ENCODE peak calls at places on chromosomes 12 and 14, in ten cellular contexts. One of them, this sample, is unnamed.

GRCh38 chr14:29016050-29016900 is 249.7 kb downstream of the FOXG1 start:
- DNase-seq in HFFc6: peak; percentile 16
- DNase-seq in SK-N-SH: peak; percentile 7
- DNase-seq in cerebellar cortex: peak; percentile 2
- DNase-seq in fibroblast of pulmonary artery: peak; percentile 68
- DNase-seq in T-helper 17 cell: no peak
- DNase-seq in activated CD8-positive, alpha-beta T cell treated with anti-CD3 and anti-CD28 coated beads, Interleukin-2, amount 10 ng/mL, durations not matched to agents 7 days and 5 days: peak; percentile 22
- DNase-seq in GM06990: peak; percentile 16
- DNase-seq in adrenal gland: no peak
- DNase-seq in activated T-cell treated with anti-CD3 and anti-CD28 coated beads, Interleukin-2, amount 50 U/mL, for 1 hour: no peak
- DNase-seq in this sample: peak; percentile 9

GRCh38 chr14:101507306-101508150 is 53.8 kb upstream of the DIO3 start:
- DNase-seq in T-helper 17 cell: peak; percentile 1
- DNase-seq in GM06990: no peak
- DNase-seq in adrenal gland: no peak
- DNase-seq in activated CD8-positive, alpha-beta T cell treated with anti-CD3 and anti-CD28 coated beads, Interleukin-2, amount 10 ng/mL, durations not matched to agents 7 days and 5 days: no peak
- DNase-seq in cerebellar cortex: no peak
- DNase-seq in SK-N-SH: no peak
- DNase-seq in HFFc6: no peak
- DNase-seq in fibroblast of pulmonary artery: no peak
- DNase-seq in activated T-cell treated with anti-CD3 and anti-CD28 coated beads, Interleukin-2, amount 50 U/mL, for 1 hour: no peak
- DNase-seq in this sample: no peak

GRCh38 chr12:63805704-63806672 is 26.3 kb downstream of the RXYLT1 start:
- DNase-seq in activated T-cell treated with anti-CD3 and anti-CD28 coated beads, Interleukin-2, amount 50 U/mL, for 1 hour: no peak
- DNase-seq in fibroblast of pulmonary artery: no peak
- DNase-seq in cerebellar cortex: no peak
- DNase-seq in T-helper 17 cell: no peak
- DNase-seq in SK-N-SH: no peak
- DNase-seq in GM06990: no peak
- DNase-seq in activated CD8-positive, alpha-beta T cell treated with anti-CD3 and anti-CD28 coated beads, Interleukin-2, amount 10 ng/mL, durations not matched to agents 7 days and 5 days: no peak
- DNase-seq in adrenal gland: no peak
- DNase-seq in HFFc6: no peak
- DNase-seq in this sample: no peak

GRCh38 chr12:41680155-41680554 is 464.5 kb downstream of the GXYLT1 start:
- DNase-seq in activated T-cell treated with anti-CD3 and anti-CD28 coated beads, Interleukin-2, amount 50 U/mL, for 1 hour: no peak
- DNase-seq in adrenal gland: no peak
- DNase-seq in HFFc6: no peak
- DNase-seq in cerebellar cortex: no peak
- DNase-seq in T-helper 17 cell: no peak
- DNase-seq in SK-N-SH: peak; percentile 5
- DNase-seq in GM06990: no peak
- DNase-seq in fibroblast of pulmonary artery: no peak
- DNase-seq in activated CD8-positive, alpha-beta T cell treated with anti-CD3 and anti-CD28 coated beads, Interleukin-2, amount 10 ng/mL, durations not matched to agents 7 days and 5 days: no peak
- DNase-seq in this sample: no peak

GRCh38 chr14:102749393-102749792 is 27.9 kb upstream of the TRAF3 start:
- DNase-seq in activated T-cell treated with anti-CD3 and anti-CD28 coated beads, Interleukin-2, amount 50 U/mL, for 1 hour: no peak
- DNase-seq in fibroblast of pulmonary artery: no peak
- DNase-seq in adrenal gland: no peak
- DNase-seq in HFFc6: no peak
- DNase-seq in GM06990: no peak
- DNase-seq in cerebellar cortex: no peak
- DNase-seq in activated CD8-positive, alpha-beta T cell treated with anti-CD3 and anti-CD28 coated beads, Interleukin-2, amount 10 ng/mL, durations not matched to agents 7 days and 5 days: no peak
- DNase-seq in SK-N-SH: no peak
- DNase-seq in T-helper 17 cell: no peak
- DNase-seq in this sample: no peak

GRCh38 chr12:132451836-132452195 is 38.1 kb upstream of the FBRSL1 start:
- DNase-seq in HFFc6: no peak
- DNase-seq in GM06990: no peak
- DNase-seq in adrenal gland: no peak
- DNase-seq in activated T-cell treated with anti-CD3 and anti-CD28 coated beads, Interleukin-2, amount 50 U/mL, for 1 hour: no peak
- DNase-seq in cerebellar cortex: no peak
- DNase-seq in activated CD8-positive, alpha-beta T cell treated with anti-CD3 and anti-CD28 coated beads, Interleukin-2, amount 10 ng/mL, durations not matched to agents 7 days and 5 days: no peak
- DNase-seq in fibroblast of pulmonary artery: no peak
- DNase-seq in SK-N-SH: no peak
- DNase-seq in T-helper 17 cell: no peak
- DNase-seq in this sample: no peak

GRCh38 chr12:110933326-110933974 is 13.1 kb upstream of the MYL2 start:
- DNase-seq in cerebellar cortex: no peak
- DNase-seq in HFFc6: no peak
- DNase-seq in T-helper 17 cell: no peak
- DNase-seq in activated T-cell treated with anti-CD3 and anti-CD28 coated beads, Interleukin-2, amount 50 U/mL, for 1 hour: no peak
- DNase-seq in activated CD8-positive, alpha-beta T cell treated with anti-CD3 and anti-CD28 coated beads, Interleukin-2, amount 10 ng/mL, durations not matched to agents 7 days and 5 days: no peak
- DNase-seq in fibroblast of pulmonary artery: no peak
- DNase-seq in adrenal gland: no peak
- DNase-seq in SK-N-SH: no peak
- DNase-seq in GM06990: no peak
- DNase-seq in this sample: no peak

GRCh38 chr12:84701041-84701440 is 211.6 kb downstream of the SLC6A15 start:
- DNase-seq in activated T-cell treated with anti-CD3 and anti-CD28 coated beads, Interleukin-2, amount 50 U/mL, for 1 hour: no peak
- DNase-seq in HFFc6: no peak
- DNase-seq in T-helper 17 cell: no peak
- DNase-seq in SK-N-SH: no peak
- DNase-seq in activated CD8-positive, alpha-beta T cell treated with anti-CD3 and anti-CD28 coated beads, Interleukin-2, amount 10 ng/mL, durations not matched to agents 7 days and 5 days: no peak
- DNase-seq in adrenal gland: no peak
- DNase-seq in GM06990: no peak
- DNase-seq in fibroblast of pulmonary artery: no peak
- DNase-seq in cerebellar cortex: no peak
- DNase-seq in this sample: no peak

GRCh38 chr14:105894125-105894977 is 368.0 kb downstream of the TMEM121 start:
- DNase-seq in SK-N-SH: no peak
- DNase-seq in T-helper 17 cell: peak; percentile 1
- DNase-seq in HFFc6: no peak
- DNase-seq in activated CD8-positive, alpha-beta T cell treated with anti-CD3 and anti-CD28 coated beads, Interleukin-2, amount 10 ng/mL, durations not matched to agents 7 days and 5 days: no peak
- DNase-seq in activated T-cell treated with anti-CD3 and anti-CD28 coated beads, Interleukin-2, amount 50 U/mL, for 1 hour: peak; percentile 10
- DNase-seq in adrenal gland: peak; percentile 23
- DNase-seq in fibroblast of pulmonary artery: no peak
- DNase-seq in cerebellar cortex: no peak
- DNase-seq in GM06990: no peak
- DNase-seq in this sample: no peak

GRCh38 chr14:89848165-89848564 is 106.4 kb downstream of the EFCAB11 start:
- DNase-seq in HFFc6: peak; percentile 11
- DNase-seq in SK-N-SH: no peak
- DNase-seq in fibroblast of pulmonary artery: peak; percentile 38
- DNase-seq in activated CD8-positive, alpha-beta T cell treated with anti-CD3 and anti-CD28 coated beads, Interleukin-2, amount 10 ng/mL, durations not matched to agents 7 days and 5 days: no peak
- DNase-seq in GM06990: no peak
- DNase-seq in activated T-cell treated with anti-CD3 and anti-CD28 coated beads, Interleukin-2, amount 50 U/mL, for 1 hour: no peak
- DNase-seq in T-helper 17 cell: no peak
- DNase-seq in adrenal gland: no peak
- DNase-seq in cerebellar cortex: peak; percentile 23
- DNase-seq in this sample: peak; percentile 6

GRCh38 chr14:60242420-60242819 is 6.6 kb upstream of the PPM1A start:
- DNase-seq in fibroblast of pulmonary artery: no peak
- DNase-seq in activated T-cell treated with anti-CD3 and anti-CD28 coated beads, Interleukin-2, amount 50 U/mL, for 1 hour: no peak
- DNase-seq in T-helper 17 cell: no peak
- DNase-seq in cerebellar cortex: no peak
- DNase-seq in adrenal gland: no peak
- DNase-seq in GM06990: no peak
- DNase-seq in HFFc6: no peak
- DNase-seq in activated CD8-positive, alpha-beta T cell treated with anti-CD3 and anti-CD28 coated beads, Interleukin-2, amount 10 ng/mL, durations not matched to agents 7 days and 5 days: peak; percentile 37
- DNase-seq in SK-N-SH: no peak
- DNase-seq in this sample: no peak